ENCODE peak calls at places on chromosomes 13 and 19, in eight cellular contexts. N is choroid plexus epithelial cell, D is dorsolateral prefrontal cortex, F is cardiac muscle cell, P is heart left ventricle, C is AG04449, I is endothelial cell of umbilical vein, L is fibroblast of mammary gland. Y is an unnamed sample.
A peak's percentile ranks its signal among the peaks of the same experiment; 100 is the strongest.

GRCh38 chr13:80050252-80050651 is 290.7 kb downstream of the SPRY2 start:
- DNase-seq in L (peak; percentile 39), F (no peak), I (peak; percentile 15), C (no peak), N (peak; percentile 48), P (no peak), D (no peak), Y (no peak)

GRCh38 chr13:67971291-67971690 is 741.2 kb upstream of the PCDH9 start:
- DNase-seq in C (no peak), P (no peak), D (no peak), I (no peak), L (no peak), F (no peak), N (no peak), Y (no peak)

GRCh38 chr13:60701919-60702318 is 304.9 kb downstream of the TDRD3 start:
- DNase-seq in D (no peak), F (no peak), C (no peak), P (no peak), L (no peak), I (no peak), N (no peak), Y (no peak)

GRCh38 chr19:46469541-46470185 is 1.7 kb downstream of the PNMA8A start:
- DNase-seq in N (no peak), L (no peak), I (no peak), D (no peak), C (no peak), P (no peak), F (no peak), Y (no peak)

GRCh38 chr19:46287585-46287984 is 9.3 kb upstream of the HIF3A start:
- DNase-seq in L (peak; percentile 57), N (peak; percentile 35), F (no peak), C (no peak), D (no peak), I (peak; percentile 44), P (no peak), Y (no peak)

GRCh38 chr19:38726284-38726673 is 18.0 kb downstream of the CAPN12 start:
- DNase-seq in I (no peak), C (no peak), P (no peak), F (no peak), L (no peak), D (no peak), N (no peak), Y (no peak)

GRCh38 chr13:87709947-87710346 is 38.8 kb downstream of the SLITRK5 start:
- DNase-seq in N (no peak), C (no peak), P (no peak), D (no peak), F (no peak), L (no peak), I (no peak), Y (no peak)

GRCh38 chr19:13827656-13828055 is 32.4 kb downstream of the ZSWIM4 start:
- DNase-seq in D (no peak), F (no peak), N (no peak), I (no peak), P (no peak), L (no peak), C (no peak), Y (no peak)

GRCh38 chr13:113145911-113146598 is 12.4 kb upstream of the PROZ start:
- DNase-seq in L (no peak), F (no peak), C (no peak), I (no peak), D (no peak), P (no peak), N (no peak), Y (no peak)
- TF ChIP-seq CTCF in L (no peak), F (no peak), C (no peak), I (no peak), D (no peak), P (no peak), N (no peak), Y (no peak)

DNA sequence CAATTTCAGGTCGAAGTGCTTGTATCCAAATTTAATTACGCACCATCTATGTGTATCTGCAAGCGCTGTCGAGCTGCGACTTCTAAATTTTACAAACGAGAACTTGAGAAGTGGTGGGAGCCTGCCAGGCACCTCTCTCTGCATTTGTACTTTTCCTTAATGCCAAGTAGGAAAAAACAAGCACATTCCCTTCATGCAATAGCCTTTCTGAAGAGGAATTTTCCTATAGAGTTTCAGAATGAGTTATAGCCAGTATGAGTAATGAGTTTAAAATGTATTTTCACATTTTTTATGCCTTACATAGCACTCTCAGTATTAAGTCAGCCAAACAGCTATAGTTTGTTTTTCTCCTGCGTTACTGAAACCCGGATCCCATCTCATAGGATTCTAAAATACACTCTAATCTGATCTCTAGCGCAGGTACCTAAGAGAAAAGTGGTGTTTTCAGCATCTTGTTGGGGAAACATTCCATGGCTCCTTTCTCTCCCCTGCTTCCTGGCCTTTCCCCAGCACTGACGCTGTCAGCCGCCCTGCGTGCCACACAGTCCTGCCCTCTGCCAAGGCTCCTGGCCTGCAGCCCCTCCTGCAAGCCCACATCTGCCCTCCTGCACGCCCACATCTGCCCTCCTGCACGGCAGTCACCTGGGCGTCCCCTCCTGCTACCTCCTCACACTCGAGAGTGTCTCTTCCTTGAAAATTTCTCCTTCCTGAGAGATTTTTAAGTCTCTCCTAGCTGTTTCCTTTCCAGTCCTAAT is 526.9 kb downstream of the MYO16 start:
- DNase-seq in P (no peak), L (peak; percentile 87), F (no peak), C (peak; percentile 45), D (no peak), I (peak; percentile 91), N (peak; percentile 86), Y (peak; percentile 71)
- H3K4me3 ChIP-seq in P (no peak overlapping the region), L (no peak overlapping the region), F (no peak overlapping the region), C (peak overlapping the region; percentile 3), D (no peak overlapping the region), I (no peak overlapping the region), N (peak overlapping the region; percentile 22), Y (no peak overlapping the region)

GRCh38 chr19:35746087-35746462 is 624 bp downstream of the PSENEN start:
- DNase-seq in I (no peak), P (no peak), C (no peak), L (no peak), N (no peak), D (no peak), F (no peak), Y (no peak)

GRCh38 chr19:35743640-35744306 is 1.4 kb downstream of the U2AF1L4 start:
- DNase-seq in C (no peak), F (no peak), N (no peak), D (no peak), I (no peak), L (no peak), P (no peak), Y (no peak)

GRCh38 chr19:35745328-35746086 is at the start of the genes PSENEN and U2AF1L4:
- DNase-seq in C (peak; percentile 97), I (peak; percentile 99), P (peak; percentile 98), F (peak; percentile 100), D (peak; percentile 95), N (peak; percentile 100), L (peak; percentile 99), Y (peak; percentile 98)

GRCh38 chr19:35744335-35744687 is 907 bp downstream of the U2AF1L4 start:
- DNase-seq in P (no peak), I (no peak), N (no peak), F (no peak), D (no peak), L (no peak), C (no peak), Y (no peak)

GRCh38 chr19:35744688-35745327 is 410 bp downstream of the U2AF1L4 start:
- DNase-seq in L (peak; percentile 93), N (peak; percentile 98), C (peak; percentile 67), F (peak; percentile 99), D (peak; percentile 88), P (peak; percentile 96), I (peak; percentile 95), Y (peak; percentile 89)
- TF ChIP-seq CTCF in L (peak; percentile 23), N (peak; percentile 61), C (peak; percentile 55), F (peak; percentile 64), D (no peak), P (peak; percentile 20), I (peak; percentile 63), Y (peak; percentile 40)

GRCh38 chr13:112980441-112980840 is 11.4 kb downstream of the MCF2L start:
- DNase-seq in I (no peak), P (no peak), F (no peak), N (no peak), C (no peak), D (no peak), L (no peak), Y (no peak)
- H3K4me3 ChIP-seq in I (no peak overlapping the region), P (peak overlapping the region; percentile 67), F (no peak overlapping the region), N (no peak overlapping the region), C (no peak overlapping the region), D (peak overlapping the region; percentile 10), L (no peak overlapping the region), Y (no peak overlapping the region)

GRCh38 chr19:49590071-49590970 is 661 bp upstream of the PRR12 start:
- DNase-seq in C (peak; percentile 67), P (peak; percentile 97), D (peak; percentile 70), N (peak; percentile 99), L (peak; percentile 97), F (peak; percentile 97), I (peak; percentile 96), Y (peak; percentile 96)
- TF ChIP-seq CTCF in C (no peak), P (no peak), D (no peak), N (peak; percentile 21), L (no peak), F (peak; percentile 6), I (peak; percentile 26), Y (no peak)

Y was measured in HFF-Myc.